ENCODE peak calls at places on chromosomes 16 and 17, in eight cellular contexts. R, H, W, L, P, K, V and M are unnamed samples.

GRCh38 chr16:87368029-87368765 is 15.4 kb downstream of the FBXO31 start:
- DNase-seq in R (no peak), H (no peak), W (no peak), L (no peak), P (no peak), K (no peak), V (no peak), M (no peak)

GRCh38 chr16:9966569-9967157 is 215.6 kb downstream of the GRIN2A start:
- DNase-seq in R (no peak), H (peak; percentile 47), W (no peak), L (no peak), P (peak; percentile 59), K (peak; percentile 87), V (no peak), M (no peak)

GRCh38 chr16:69924777-69925191 is 26.4 kb upstream of the CLEC18A start:
- DNase-seq in R (no peak), H (peak; percentile 88), W (no peak), L (no peak), P (no peak), K (no peak), V (peak; percentile 83), M (peak; percentile 83)

GRCh38 chr16:25007284-25007984 is 7.7 kb downstream of the ARHGAP17 start:
- DNase-seq in R (no peak), H (peak; percentile 87), W (no peak), L (no peak), P (peak; percentile 34), K (no peak), V (no peak), M (no peak)

GRCh38 chr16:12675852-12676251 is 127.8 kb downstream of the CPPED1 start:
- DNase-seq in R (no peak), H (peak; percentile 65), W (no peak), L (peak; percentile 6), P (no peak), K (peak; percentile 38), V (no peak), M (no peak)

GRCh38 chr16:56860226-56861020 is 4.6 kb upstream of the SLC12A3 start:
- DNase-seq in R (no peak), H (no peak), W (no peak), L (no peak), P (peak; percentile 73), K (peak; percentile 92), V (no peak), M (no peak)

GRCh38 chr17:81398170-81398854 is 3.1 kb downstream of the BAHCC1 start:
- DNase-seq in R (peak; percentile 75), H (peak; percentile 65), W (peak; percentile 89), L (no peak), P (no peak), K (no peak), V (peak; percentile 71), M (no peak)

GRCh38 chr16:67259705-67260104 is 10.9 kb downstream of the SLC9A5 start:
- DNase-seq in R (no peak), H (no peak), W (no peak), L (no peak), P (no peak), K (no peak), V (no peak), M (no peak)

GRCh38 chr16:27258241-27258734 is 10.3 kb downstream of the NSMCE1 start:
- DNase-seq in R (no peak), H (no peak), W (no peak), L (no peak), P (no peak), K (no peak), V (no peak), M (no peak)

GRCh38 chr16:14302031-14302398 is 230.9 kb downstream of the MRTFB start:
- DNase-seq in R (peak; percentile 82), H (peak; percentile 51), W (peak; percentile 80), L (no peak), P (peak; percentile 42), K (peak; percentile 91), V (peak; percentile 64), M (peak; percentile 55)

GRCh38 chr16:23353440-23353839 is 51.3 kb downstream of the SCNN1B start:
- DNase-seq in R (no peak), H (no peak), W (no peak), L (no peak), P (no peak), K (peak; percentile 33), V (no peak), M (no peak)

GRCh38 chr16:23343643-23344612 is 41.8 kb downstream of the SCNN1B start:
- DNase-seq in R (no peak), H (no peak), W (peak; percentile 62), L (no peak), P (no peak), K (no peak), V (no peak), M (no peak)

GRCh38 chr16:23351360-23351759 is 49.3 kb downstream of the SCNN1B start:
- DNase-seq in R (no peak), H (no peak), W (no peak), L (no peak), P (no peak), K (no peak), V (no peak), M (no peak)

GRCh38 chr16:23345237-23345636 is 43.1 kb downstream of the SCNN1B start:
- DNase-seq in R (no peak), H (no peak), W (no peak), L (no peak), P (no peak), K (no peak), V (no peak), M (no peak)

DNA sequence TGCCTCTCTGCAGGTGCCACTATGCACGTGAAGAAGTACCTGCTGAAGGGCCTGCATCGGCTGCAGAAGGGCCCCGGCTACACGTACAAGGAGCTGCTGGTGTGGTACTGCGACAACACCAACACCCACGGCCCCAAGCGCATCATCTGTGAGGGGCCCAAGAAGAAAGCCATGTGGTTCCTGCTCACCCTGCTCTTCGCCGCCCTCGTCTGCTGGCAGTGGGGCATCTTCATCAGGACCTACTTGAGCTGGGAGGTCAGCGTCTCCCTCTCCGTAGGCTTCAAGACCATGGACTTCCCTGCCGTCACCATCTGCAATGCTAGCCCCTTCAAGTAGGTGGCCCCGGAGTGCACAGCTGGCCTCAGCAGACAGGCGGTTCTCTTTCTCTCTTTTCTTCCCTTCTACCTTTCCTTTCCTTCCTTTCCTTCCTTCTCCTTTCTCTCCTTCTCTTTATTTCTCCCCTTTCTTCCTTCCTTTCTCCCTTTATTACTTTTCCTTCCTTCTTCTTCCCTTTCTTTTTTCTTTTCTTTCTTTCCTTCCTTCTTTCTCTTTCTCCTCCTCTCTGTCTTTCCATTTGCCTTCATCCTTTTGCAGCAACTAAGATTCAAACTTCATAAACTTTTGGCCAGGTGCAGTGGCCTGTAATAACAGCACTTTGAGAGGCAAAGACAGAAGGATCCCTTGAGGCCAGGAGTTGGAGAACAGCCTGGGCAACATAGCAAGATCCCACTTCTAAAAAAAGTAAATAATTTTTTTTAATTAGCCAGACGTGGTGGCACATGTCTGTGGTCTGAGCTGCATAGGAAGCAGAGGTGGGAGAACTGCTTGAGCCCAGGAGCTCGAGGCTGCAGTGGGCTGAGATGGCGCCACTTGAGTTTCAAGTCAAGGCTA is 46.7 kb downstream of the SCNN1B start:
- DNase-seq in R (peak; percentile 32), H (no peak), W (peak; percentile 83), L (no peak), P (peak; percentile 3), K (no peak), V (no peak), M (no peak)
- TF ChIP-seq CTCF in R (peak; percentile 26), H (peak; percentile 21), W (peak; percentile 68), L (peak; percentile 19), P (peak; percentile 19), K (peak; percentile 15), V (no peak), M (no peak)

DNA sequence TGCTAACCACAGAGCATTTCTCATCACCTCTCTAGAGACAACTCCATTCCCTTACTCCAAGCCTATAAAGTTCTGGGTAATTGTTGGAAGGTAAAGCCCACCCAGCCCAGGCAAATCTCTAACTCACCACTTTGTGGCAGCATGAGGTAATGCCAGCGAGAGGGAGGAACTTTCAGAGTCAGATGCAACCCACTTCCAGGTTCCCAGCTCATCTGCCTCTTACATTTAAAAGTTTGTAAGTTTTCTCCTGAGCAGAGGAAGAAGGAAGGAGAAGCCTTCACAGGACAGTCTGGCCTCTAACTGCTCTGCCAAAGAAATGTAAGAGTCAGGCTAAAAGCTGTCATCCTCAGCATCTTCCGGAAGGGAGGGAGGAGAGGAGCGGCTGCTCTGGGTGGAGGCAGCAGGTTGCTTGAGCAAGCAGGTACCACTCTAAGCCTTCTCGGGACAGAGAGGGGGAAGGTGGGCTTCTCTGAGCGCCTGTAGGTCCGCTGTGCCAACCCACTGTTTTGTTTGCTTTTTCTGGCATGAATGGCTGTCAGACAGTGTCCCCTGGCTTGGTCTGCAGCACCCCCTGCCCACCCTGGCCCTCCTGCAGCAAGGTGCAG is 1.0 kb downstream of the ZNF319 start:
- DNase-seq in R (peak; percentile 36), H (peak; percentile 51), W (peak; percentile 67), L (no peak), P (peak; percentile 50), K (peak; percentile 35), V (no peak), M (no peak)
- TF ChIP-seq CTCF in R (no peak), H (no peak), W (peak; percentile 23), L (no peak), P (no peak), K (no peak), V (no peak), M (no peak)

GRCh38 chr16:5502467-5502869 is 404.9 kb upstream of the EEF2KMT start:
- DNase-seq in R (peak; percentile 82), H (no peak), W (peak; percentile 89), L (no peak), P (peak; percentile 10), K (peak; percentile 13), V (no peak), M (no peak)
- TF ChIP-seq CTCF in R (peak; percentile 81), H (no peak), W (peak; percentile 90), L (no peak), P (peak; percentile 42), K (peak; percentile 46), V (peak; percentile 23), M (no peak)

GRCh38 chr17:65799869-65800268 is 238.4 kb upstream of the AXIN2 start:
- DNase-seq in R (no peak), H (no peak), W (no peak), L (no peak), P (no peak), K (no peak), V (no peak), M (no peak)

GRCh38 chr17:65800655-65801054 is 239.2 kb upstream of the AXIN2 start:
- DNase-seq in R (no peak), H (no peak), W (no peak), L (no peak), P (no peak), K (no peak), V (no peak), M (no peak)

GRCh38 chr17:65797101-65797500 is 235.7 kb upstream of the AXIN2 start:
- DNase-seq in R (no peak), H (no peak), W (no peak), L (no peak), P (no peak), K (no peak), V (no peak), M (no peak)

GRCh38 chr17:65799454-65799853 is 238.0 kb upstream of the AXIN2 start:
- DNase-seq in R (no peak), H (no peak), W (no peak), L (no peak), P (no peak), K (peak; percentile 43), V (no peak), M (no peak)

DNA sequence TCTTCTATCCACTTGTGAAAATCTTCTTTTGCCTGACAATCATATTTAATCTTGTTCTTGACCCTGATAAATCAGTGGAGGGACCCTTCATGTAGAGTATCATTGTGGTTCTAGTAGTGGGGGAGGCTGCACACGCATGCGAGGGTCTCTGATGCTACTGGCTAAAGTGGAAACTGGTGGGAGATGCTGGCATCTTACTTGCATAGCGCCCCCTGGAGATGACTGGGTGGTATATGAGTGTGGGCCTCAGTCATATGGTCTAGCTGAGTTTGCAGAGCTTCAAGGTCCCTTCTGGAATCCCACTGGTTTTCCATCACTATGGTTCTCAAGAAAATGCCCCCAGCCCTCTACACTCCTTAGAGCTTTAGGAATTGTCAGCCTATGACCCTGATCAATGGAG is 236.4 kb upstream of the AXIN2 start:
- DNase-seq in R (peak; percentile 74), H (peak; percentile 20), W (peak; percentile 82), L (no peak), P (peak; percentile 53), K (peak; percentile 21), V (no peak), M (no peak)
- TF ChIP-seq CTCF in R (peak; percentile 76), H (peak; percentile 46), W (peak; percentile 89), L (peak; percentile 39), P (peak; percentile 49), K (peak; percentile 26), V (peak; percentile 30), M (no peak)